ENCODE peak calls at places on chromosomes 7 and 10, in six cellular contexts. One of them, this sample, is unnamed.

GRCh38 chr7:2972531-2973161 is 71.0 kb downstream of the CARD11 start:
- DNase-seq in GM04504: no peak
- DNase-seq in stimulated activated CD4-positive, alpha-beta T cell treated with anti-CD3 and anti-CD28 coated beads, Interleukin-1b, Interleukin-23, amount 100 ng/mL, for 1 hour: no peak
- DNase-seq in iPS-NIHi11: no peak
- DNase-seq in AG04450: no peak
- DNase-seq in stimulated activated naive CD8-positive, alpha-beta T cell treated with anti-CD3 and anti-CD28 coated beads, Interleukin-15, amount 100 ng/mL, for 72 hours: no peak
- DNase-seq in this sample: no peak

GRCh38 chr7:22729180-22729579 is 2.2 kb downstream of the IL6 start:
- DNase-seq in AG04450: no peak
- DNase-seq in stimulated activated CD4-positive, alpha-beta T cell treated with anti-CD3 and anti-CD28 coated beads, Interleukin-1b, Interleukin-23, amount 100 ng/mL, for 1 hour: no peak
- DNase-seq in GM04504: no peak
- DNase-seq in iPS-NIHi11: no peak
- DNase-seq in stimulated activated naive CD8-positive, alpha-beta T cell treated with anti-CD3 and anti-CD28 coated beads, Interleukin-15, amount 100 ng/mL, for 72 hours: no peak
- DNase-seq in this sample: no peak

GRCh38 chr10:71770255-71770654 is 3.1 kb downstream of the VSIR start:
- DNase-seq in iPS-NIHi11: no peak
- DNase-seq in stimulated activated CD4-positive, alpha-beta T cell treated with anti-CD3 and anti-CD28 coated beads, Interleukin-1b, Interleukin-23, amount 100 ng/mL, for 1 hour: no peak
- DNase-seq in GM04504: no peak
- DNase-seq in AG04450: no peak
- DNase-seq in stimulated activated naive CD8-positive, alpha-beta T cell treated with anti-CD3 and anti-CD28 coated beads, Interleukin-15, amount 100 ng/mL, for 72 hours: no peak
- DNase-seq in this sample: no peak

GRCh38 chr7:51062222-51062987 is 254.2 kb downstream of the COBL start:
- DNase-seq in GM04504: no peak
- DNase-seq in stimulated activated CD4-positive, alpha-beta T cell treated with anti-CD3 and anti-CD28 coated beads, Interleukin-1b, Interleukin-23, amount 100 ng/mL, for 1 hour: no peak
- DNase-seq in iPS-NIHi11: no peak
- DNase-seq in stimulated activated naive CD8-positive, alpha-beta T cell treated with anti-CD3 and anti-CD28 coated beads, Interleukin-15, amount 100 ng/mL, for 72 hours: no peak
- DNase-seq in AG04450: no peak
- DNase-seq in this sample: no peak

GRCh38 chr7:26958834-26959233 is 94.4 kb upstream of the SKAP2 start:
- DNase-seq in stimulated activated naive CD8-positive, alpha-beta T cell treated with anti-CD3 and anti-CD28 coated beads, Interleukin-15, amount 100 ng/mL, for 72 hours: no peak
- DNase-seq in iPS-NIHi11: no peak
- DNase-seq in GM04504: peak
- DNase-seq in AG04450: peak
- DNase-seq in stimulated activated CD4-positive, alpha-beta T cell treated with anti-CD3 and anti-CD28 coated beads, Interleukin-1b, Interleukin-23, amount 100 ng/mL, for 1 hour: no peak
- DNase-seq in this sample: no peak

GRCh38 chr7:132029369-132030160 is 473.1 kb upstream of the PODXL start:
- DNase-seq in GM04504: no peak
- DNase-seq in AG04450: no peak
- DNase-seq in stimulated activated naive CD8-positive, alpha-beta T cell treated with anti-CD3 and anti-CD28 coated beads, Interleukin-15, amount 100 ng/mL, for 72 hours: no peak
- DNase-seq in iPS-NIHi11: no peak
- DNase-seq in stimulated activated CD4-positive, alpha-beta T cell treated with anti-CD3 and anti-CD28 coated beads, Interleukin-1b, Interleukin-23, amount 100 ng/mL, for 1 hour: no peak
- DNase-seq in this sample: no peak

GRCh38 chr10:33193057-33193866 is 141.2 kb downstream of the NRP1 start:
- DNase-seq in stimulated activated CD4-positive, alpha-beta T cell treated with anti-CD3 and anti-CD28 coated beads, Interleukin-1b, Interleukin-23, amount 100 ng/mL, for 1 hour: peak
- DNase-seq in stimulated activated naive CD8-positive, alpha-beta T cell treated with anti-CD3 and anti-CD28 coated beads, Interleukin-15, amount 100 ng/mL, for 72 hours: peak
- DNase-seq in AG04450: peak
- DNase-seq in iPS-NIHi11: peak
- DNase-seq in GM04504: peak
- DNase-seq in this sample: peak

GRCh38 chr7:138865843-138866242 is 67.8 kb upstream of the ATP6V0A4 start:
- DNase-seq in stimulated activated CD4-positive, alpha-beta T cell treated with anti-CD3 and anti-CD28 coated beads, Interleukin-1b, Interleukin-23, amount 100 ng/mL, for 1 hour: no peak
- DNase-seq in AG04450: no peak
- DNase-seq in GM04504: no peak
- DNase-seq in iPS-NIHi11: no peak
- DNase-seq in stimulated activated naive CD8-positive, alpha-beta T cell treated with anti-CD3 and anti-CD28 coated beads, Interleukin-15, amount 100 ng/mL, for 72 hours: peak
- DNase-seq in this sample: no peak

GRCh38 chr10:87928996-87929395 is 65.6 kb downstream of the PTEN start:
- DNase-seq in stimulated activated CD4-positive, alpha-beta T cell treated with anti-CD3 and anti-CD28 coated beads, Interleukin-1b, Interleukin-23, amount 100 ng/mL, for 1 hour: no peak
- DNase-seq in stimulated activated naive CD8-positive, alpha-beta T cell treated with anti-CD3 and anti-CD28 coated beads, Interleukin-15, amount 100 ng/mL, for 72 hours: no peak
- DNase-seq in GM04504: no peak
- DNase-seq in iPS-NIHi11: no peak
- DNase-seq in AG04450: no peak
- DNase-seq in this sample: no peak

GRCh38 chr10:79142064-79142491 is 73.3 kb downstream of the ZMIZ1 start:
- DNase-seq in stimulated activated CD4-positive, alpha-beta T cell treated with anti-CD3 and anti-CD28 coated beads, Interleukin-1b, Interleukin-23, amount 100 ng/mL, for 1 hour: no peak
- DNase-seq in GM04504: peak
- DNase-seq in stimulated activated naive CD8-positive, alpha-beta T cell treated with anti-CD3 and anti-CD28 coated beads, Interleukin-15, amount 100 ng/mL, for 72 hours: no peak
- DNase-seq in iPS-NIHi11: no peak
- DNase-seq in AG04450: no peak
- DNase-seq in this sample: peak

GRCh38 chr10:44043646-44044368 is 341.1 kb downstream of the CXCL12 start:
- DNase-seq in AG04450: no peak
- DNase-seq in GM04504: no peak
- DNase-seq in stimulated activated naive CD8-positive, alpha-beta T cell treated with anti-CD3 and anti-CD28 coated beads, Interleukin-15, amount 100 ng/mL, for 72 hours: no peak
- DNase-seq in stimulated activated CD4-positive, alpha-beta T cell treated with anti-CD3 and anti-CD28 coated beads, Interleukin-1b, Interleukin-23, amount 100 ng/mL, for 1 hour: no peak
- DNase-seq in iPS-NIHi11: no peak
- DNase-seq in this sample: peak

GRCh38 chr7:151790826-151791379 is 86.0 kb downstream of the PRKAG2 start:
- DNase-seq in AG04450: no peak
- DNase-seq in GM04504: no peak
- DNase-seq in iPS-NIHi11: no peak
- DNase-seq in stimulated activated naive CD8-positive, alpha-beta T cell treated with anti-CD3 and anti-CD28 coated beads, Interleukin-15, amount 100 ng/mL, for 72 hours: no peak
- DNase-seq in stimulated activated CD4-positive, alpha-beta T cell treated with anti-CD3 and anti-CD28 coated beads, Interleukin-1b, Interleukin-23, amount 100 ng/mL, for 1 hour: no peak
- DNase-seq in this sample: no peak

GRCh38 chr10:78441704-78442103 is 408.0 kb downstream of the RPS24 start:
- DNase-seq in iPS-NIHi11: no peak
- DNase-seq in AG04450: no peak
- DNase-seq in stimulated activated CD4-positive, alpha-beta T cell treated with anti-CD3 and anti-CD28 coated beads, Interleukin-1b, Interleukin-23, amount 100 ng/mL, for 1 hour: no peak
- DNase-seq in stimulated activated naive CD8-positive, alpha-beta T cell treated with anti-CD3 and anti-CD28 coated beads, Interleukin-15, amount 100 ng/mL, for 72 hours: no peak
- DNase-seq in GM04504: no peak
- DNase-seq in this sample: no peak

GRCh38 chr7:45524373-45524913 is 49.7 kb upstream of the ADCY1 start:
- DNase-seq in stimulated activated CD4-positive, alpha-beta T cell treated with anti-CD3 and anti-CD28 coated beads, Interleukin-1b, Interleukin-23, amount 100 ng/mL, for 1 hour: no peak
- DNase-seq in stimulated activated naive CD8-positive, alpha-beta T cell treated with anti-CD3 and anti-CD28 coated beads, Interleukin-15, amount 100 ng/mL, for 72 hours: no peak
- DNase-seq in GM04504: no peak
- DNase-seq in iPS-NIHi11: no peak
- DNase-seq in AG04450: no peak
- DNase-seq in this sample: no peak

GRCh38 chr7:113561446-113561845 is 357.4 kb downstream of the PPP1R3A start:
- DNase-seq in stimulated activated naive CD8-positive, alpha-beta T cell treated with anti-CD3 and anti-CD28 coated beads, Interleukin-15, amount 100 ng/mL, for 72 hours: no peak
- DNase-seq in iPS-NIHi11: no peak
- DNase-seq in stimulated activated CD4-positive, alpha-beta T cell treated with anti-CD3 and anti-CD28 coated beads, Interleukin-1b, Interleukin-23, amount 100 ng/mL, for 1 hour: no peak
- DNase-seq in GM04504: no peak
- DNase-seq in AG04450: peak
- DNase-seq in this sample: no peak

This sample was measured in right atrium auricular region.